ENCODE peak calls at places on chromosomes 5 and 9, in ten cellular contexts. U, B, Q, K, L, J, I, R, G and X are unnamed samples.

GRCh38 chr5:158709279-158709678 is 390.4 kb downstream of the EBF1 start:
- DNase-seq in G (no peak), J (no peak), I (no peak), L (no peak), K (no peak), Q (no peak), R (no peak), U (no peak), B (no peak), X (no peak)

GRCh38 chr5:161546463-161547301 is at the start of gene GABRB2:
- DNase-seq in B (peak), Q (peak), G (peak), J (no peak), L (peak), R (no peak), U (peak), K (no peak), I (no peak), X (no peak)

GRCh38 chr5:148932355-148932935 is 106.0 kb downstream of the ADRB2 start:
- DNase-seq in G (no peak), U (no peak), K (no peak), B (no peak), I (no peak), R (no peak), L (no peak), J (no peak), Q (no peak), X (no peak)

GRCh38 chr5:170082701-170083100 is 23.0 kb upstream of the FOXI1 start:
- DNase-seq in B (no peak), J (no peak), R (no peak), U (no peak), I (no peak), G (no peak), L (no peak), K (no peak), Q (no peak), X (no peak)

GRCh38 chr5:68661237-68661636 is 432.6 kb upstream of the SLC30A5 start:
- DNase-seq in K (no peak), B (no peak), Q (no peak), I (no peak), G (no peak), L (peak), U (peak), R (no peak), J (no peak), X (no peak)

GRCh38 chr5:142360607-142361120 is 35.8 kb upstream of the SPRY4 start:
- DNase-seq in I (peak), R (no peak), Q (no peak), G (peak), L (peak), U (no peak), J (no peak), K (peak), B (no peak), X (no peak)

GRCh38 chr5:53613036-53613435 is 52.6 kb downstream of the NDUFS4 start:
- DNase-seq in R (no peak), K (no peak), I (no peak), B (no peak), L (no peak), J (no peak), U (no peak), G (no peak), Q (no peak), X (no peak)

GRCh38 chr9:118967901-118968300 is 401.3 kb downstream of the BRINP1 start:
- DNase-seq in I (no peak), L (no peak), K (no peak), Q (no peak), R (no peak), U (no peak), J (no peak), G (no peak), B (no peak), X (no peak)

GRCh38 chr5:109681763-109682162 is 8.0 kb upstream of the MAN2A1 start:
- DNase-seq in B (no peak), U (no peak), K (no peak), L (no peak), J (no peak), Q (no peak), R (no peak), I (no peak), G (no peak), X (no peak)

GRCh38 chr5:30539004-30539634 is 654.4 kb upstream of the CDH6 start:
- DNase-seq in U (no peak), K (no peak), J (no peak), G (no peak), I (no peak), R (no peak), Q (no peak), B (peak), L (no peak), X (no peak)

GRCh38 chr5:178940569-178941360 is at the start of gene ZNF454:
- DNase-seq in R (peak), L (no peak), K (no peak), J (peak), G (peak), I (no peak), U (peak), B (peak), Q (no peak), X (no peak)

GRCh38 chr9:121714075-121714705 is 62.8 kb downstream of the DAB2IP start:
- DNase-seq in I (no peak), R (no peak), Q (no peak), G (no peak), U (no peak), K (no peak), L (no peak), B (no peak), J (no peak), X (no peak)

GRCh38 chr9:18071651-18072060 is 402.3 kb upstream of the ADAMTSL1 start:
- DNase-seq in I (no peak), J (no peak), G (no peak), R (no peak), B (no peak), K (no peak), U (no peak), Q (no peak), L (no peak), X (no peak)

GRCh38 chr5:23208959-23209431 is 298.4 kb upstream of the PRDM9 start:
- DNase-seq in K (peak), B (no peak), R (no peak), J (no peak), I (no peak), Q (peak), L (peak), G (no peak), U (no peak), X (peak)

GRCh38 chr5:73032635-73033034 is 76.8 kb downstream of the FCHO2 start:
- DNase-seq in L (no peak), K (no peak), R (no peak), Q (no peak), G (no peak), U (no peak), J (no peak), I (no peak), B (no peak), X (no peak)

GRCh38 chr9:105157178-105157583 is 87.3 kb upstream of the SLC44A1 start:
- DNase-seq in K (no peak), I (peak), R (no peak), B (peak), Q (no peak), L (peak), U (peak), J (peak), G (peak), X (no peak)

GRCh38 chr5:132226516-132227234 is 978 bp downstream of the P4HA2 start:
- DNase-seq in I (no peak), R (no peak), U (peak), K (no peak), B (peak), L (no peak), G (no peak), J (peak), Q (no peak), X (no peak)

GRCh38 chr9:81661339-81661738 is 28.0 kb downstream of the TLE1 start:
- DNase-seq in L (no peak), I (no peak), B (no peak), R (no peak), J (no peak), G (no peak), K (no peak), Q (no peak), U (peak), X (peak)

GRCh38 chr5:82540301-82540700 is 262.1 kb upstream of the RPS23 start:
- DNase-seq in J (no peak), L (no peak), B (no peak), Q (no peak), U (no peak), I (no peak), K (no peak), G (no peak), R (no peak), X (no peak)

DNA sequence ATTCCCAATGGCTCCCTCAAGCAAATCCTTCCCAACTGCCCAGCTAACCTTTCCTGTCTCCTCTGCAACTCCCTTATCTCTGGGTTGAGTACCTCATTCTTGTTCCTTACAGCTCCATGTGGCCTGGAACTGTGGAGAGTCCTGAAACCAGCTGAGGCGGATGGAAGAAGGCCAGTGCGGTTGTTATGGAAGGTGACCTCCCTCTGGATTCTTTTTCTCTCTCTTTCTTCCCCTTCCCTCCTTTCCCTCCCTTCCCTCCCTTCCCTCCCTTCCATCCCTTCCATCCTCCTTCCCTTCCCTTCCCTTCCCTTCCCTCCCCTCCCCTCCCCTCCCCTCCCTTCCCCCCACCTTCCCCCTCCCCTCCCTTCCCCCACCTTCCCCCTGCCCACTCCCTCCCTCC is 45.1 kb downstream of the IL31RA start:
- DNase-seq in B (no peak), G (no peak), L (no peak), I (no peak), J (no peak), U (no peak), Q (no peak), R (no peak), K (no peak), X (no peak)
- TF ChIP-seq POLR2AphosphoS5 in B (no peak), G (no peak), L (no peak), I (no peak), J (no peak), U (no peak), Q (no peak), R (no peak), K (no peak), X (no peak)

GRCh38 chr5:124662261-124662781 is 84.1 kb downstream of the ZNF608 start:
- DNase-seq in U (peak), Q (no peak), B (no peak), R (no peak), G (peak), L (no peak), J (no peak), K (no peak), I (peak), X (no peak)

GRCh38 chr5:124659798-124660197 is 86.6 kb downstream of the ZNF608 start:
- DNase-seq in J (no peak), U (no peak), Q (no peak), B (no peak), K (no peak), I (no peak), R (no peak), L (no peak), G (no peak), X (no peak)

GRCh38 chr5:124663101-124663506 is 83.3 kb downstream of the ZNF608 start:
- DNase-seq in K (no peak), U (no peak), R (no peak), Q (no peak), G (no peak), J (no peak), I (no peak), B (no peak), L (peak), X (no peak)

GRCh38 chr5:124660229-124661093 is 86.0 kb downstream of the ZNF608 start:
- DNase-seq in U (no peak), G (no peak), I (no peak), L (no peak), K (no peak), R (peak), J (no peak), B (peak), Q (no peak), X (no peak)

DNA sequence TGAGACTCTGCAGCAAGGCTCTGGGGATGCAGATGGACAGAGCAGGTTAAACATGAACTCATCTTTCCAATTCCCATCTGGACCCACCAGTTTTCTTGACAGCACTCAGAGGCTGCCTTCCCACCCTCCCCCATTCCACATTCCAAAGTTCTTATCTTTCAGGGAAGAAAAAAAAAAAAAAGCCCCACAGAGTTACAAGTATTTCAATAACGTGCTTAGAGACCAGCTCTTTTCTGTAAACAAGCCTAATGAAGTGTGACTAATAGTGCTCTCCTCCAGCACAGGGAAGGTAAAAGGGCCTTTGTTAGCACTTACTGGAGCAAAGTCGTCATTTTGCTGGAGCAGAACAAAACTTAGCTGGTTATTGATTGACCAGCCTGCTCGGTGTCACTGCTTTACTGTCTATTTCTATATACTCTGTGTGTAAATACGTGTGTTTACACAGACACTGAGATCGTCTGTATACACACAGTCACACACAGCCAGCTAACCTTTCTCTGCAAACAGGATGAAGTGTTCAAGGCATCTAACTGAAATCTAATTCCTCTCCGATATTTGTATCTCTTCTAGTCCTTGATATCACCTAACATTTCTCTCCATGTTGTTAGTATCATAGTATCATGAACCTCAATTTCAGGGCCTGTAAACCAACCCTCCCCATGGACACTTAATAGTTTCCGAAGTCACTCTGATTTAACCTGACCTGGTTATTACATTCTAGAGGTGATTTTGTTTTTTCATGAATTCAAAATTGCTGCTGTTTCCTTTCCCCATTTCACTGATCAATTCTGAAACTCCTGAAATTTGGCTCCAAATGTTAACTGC is 84.9 kb downstream of the ZNF608 start:
- DNase-seq in K (no peak), Q (no peak), U (no peak), I (peak), G (peak), B (peak), L (peak), J (no peak), R (no peak), X (no peak)
- H3K4me3 ChIP-seq in K (peak), Q (no peak), U (no peak), I (peak), G (no peak), B (no peak), L (peak), J (no peak), R (no peak), X (no peak)

DNA sequence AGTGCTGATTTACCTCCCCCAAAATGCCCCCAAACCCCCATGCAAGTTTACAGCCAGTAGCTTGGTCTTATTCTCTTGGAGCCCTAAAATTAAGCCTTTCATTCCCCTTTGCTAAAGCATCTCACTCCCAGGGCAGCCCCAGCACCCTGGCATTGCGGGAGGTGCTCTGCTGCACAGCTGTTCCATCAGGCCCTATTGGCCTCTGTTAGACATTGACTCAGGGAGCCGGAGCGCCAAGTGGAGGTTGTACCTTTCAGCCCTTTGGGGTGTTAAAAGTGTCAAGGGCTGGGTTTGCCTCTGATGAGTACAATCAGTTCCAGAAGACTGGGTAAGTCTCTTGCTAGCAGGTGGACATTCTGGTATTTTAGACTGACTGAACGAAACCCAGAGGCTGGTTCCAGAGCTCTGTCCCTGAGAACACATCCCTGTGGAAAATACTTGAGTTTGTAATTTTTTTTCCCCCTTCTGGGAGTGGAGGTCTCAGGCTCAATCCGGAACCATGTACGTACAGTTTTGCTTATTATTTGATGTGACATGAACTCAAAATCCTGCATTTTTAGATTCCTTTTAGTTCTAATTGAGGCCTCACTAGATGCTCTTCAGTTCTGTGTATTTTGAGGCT is 102.4 kb downstream of the UBE2R2 start:
- DNase-seq in G (no peak), B (no peak), J (no peak), U (no peak), Q (no peak), L (no peak), I (no peak), K (no peak), R (no peak), X (no peak)
- TF ChIP-seq POLR2AphosphoS5 in G (no peak), B (no peak), J (no peak), U (no peak), Q (no peak), L (no peak), I (no peak), K (no peak), R (no peak), X (no peak)

GRCh38 chr5:172610643-172611042 is 30.4 kb upstream of the NEURL1B start:
- DNase-seq in I (no peak), B (no peak), K (no peak), L (no peak), G (no peak), R (no peak), Q (no peak), U (no peak), J (no peak), X (no peak)
- H3K4me3 ChIP-seq in I (no peak), B (no peak), K (no peak), L (no peak), G (no peak), R (no peak), Q (no peak), U (no peak), J (no peak), X (no peak)

GRCh38 chr9:128820665-128821583 is 2.6 kb downstream of the ENDOG start:
- DNase-seq in J (no peak), B (no peak), I (no peak), Q (no peak), K (no peak), L (no peak), R (no peak), U (no peak), G (no peak), X (no peak)

GRCh38 chr9:128819716-128820664 is 1.7 kb downstream of the ENDOG start:
- DNase-seq in K (no peak), B (no peak), U (peak), Q (no peak), R (no peak), J (no peak), G (no peak), L (no peak), I (no peak), X (peak)

GRCh38 chr9:128818099-128818838 is at the start of gene ENDOG:
- DNase-seq in R (peak), K (peak), L (peak), B (peak), G (peak), Q (peak), I (peak), J (peak), U (peak), X (peak)

GRCh38 chr9:128821584-128822406 is 3.5 kb downstream of the ENDOG start:
- DNase-seq in B (no peak), G (no peak), U (no peak), Q (no peak), J (no peak), K (no peak), L (no peak), R (no peak), I (no peak), X (no peak)

DNA sequence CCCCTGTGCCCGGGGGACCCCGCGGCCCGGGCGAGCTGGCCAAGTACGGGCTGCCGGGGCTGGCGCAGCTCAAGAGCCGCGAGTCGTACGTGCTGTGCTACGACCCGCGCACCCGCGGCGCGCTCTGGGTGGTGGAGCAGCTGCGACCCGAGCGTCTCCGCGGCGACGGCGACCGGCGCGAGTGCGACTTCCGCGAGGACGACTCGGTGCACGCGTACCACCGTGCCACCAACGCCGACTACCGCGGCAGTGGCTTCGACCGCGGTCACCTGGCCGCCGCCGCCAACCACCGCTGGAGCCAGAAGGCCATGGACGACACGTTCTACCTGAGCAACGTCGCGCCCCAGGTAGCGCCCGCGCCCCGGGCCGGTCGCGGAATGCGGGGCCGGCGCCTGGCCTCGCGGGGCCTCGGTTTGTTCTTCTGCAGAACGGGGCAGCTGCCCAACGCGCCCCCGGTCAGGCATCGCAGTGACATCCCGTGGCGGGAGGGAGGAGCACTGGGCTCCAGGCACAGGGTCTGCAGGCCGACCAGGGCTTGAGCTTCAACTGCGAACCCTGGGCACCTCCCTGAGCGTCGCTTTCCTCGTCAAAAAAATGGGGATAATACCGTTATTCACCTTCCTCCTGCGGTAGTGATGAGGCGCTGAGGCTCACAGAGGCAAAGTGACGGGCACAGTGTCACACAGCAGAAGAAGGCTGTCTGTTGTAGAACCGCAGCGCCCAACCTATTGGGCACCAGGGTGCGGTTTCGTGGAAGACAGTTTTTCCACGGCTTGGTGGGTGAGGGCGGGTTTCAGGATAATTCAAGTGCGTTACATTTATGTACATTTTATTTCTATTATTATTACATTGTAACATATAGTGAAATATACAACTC is 777 bp downstream of the ENDOG start:
- DNase-seq in B (peak), G (peak), U (peak), J (peak), L (no peak), K (no peak), R (no peak), I (no peak), Q (no peak), X (no peak)
- TF ChIP-seq POLR2AphosphoS5 in B (no peak), G (no peak), U (no peak), J (peak), L (no peak), K (no peak), R (no peak), I (no peak), Q (no peak), X (no peak)

DNA sequence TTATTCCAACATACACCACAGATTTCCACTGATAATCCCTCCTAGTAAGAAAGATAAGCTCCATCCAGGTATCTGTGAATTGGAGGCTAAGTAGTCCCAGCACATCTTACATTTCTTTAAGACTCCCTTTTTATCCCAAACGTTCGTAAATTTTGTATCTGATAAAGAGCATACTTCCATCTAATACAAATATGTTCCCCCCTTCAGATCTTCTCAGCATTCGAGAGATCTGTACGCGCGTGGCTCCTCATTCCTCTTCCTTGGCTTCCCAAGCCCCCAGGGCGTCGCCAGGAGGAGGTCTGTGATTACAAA is 20.0 kb downstream of the CDKN2A start:
- DNase-seq in B (no peak), K (no peak), J (no peak), R (no peak), U (no peak), G (peak), L (no peak), I (no peak), Q (no peak), X (no peak)
- H3K4me3 ChIP-seq in B (no peak), K (no peak), J (peak), R (peak), U (no peak), G (no peak), L (peak), I (peak), Q (peak), X (peak)

GRCh38 chr9:85630676-85631075 is 111.1 kb downstream of the AGTPBP1 start:
- DNase-seq in K (no peak), R (no peak), U (no peak), Q (no peak), L (no peak), I (no peak), B (no peak), G (no peak), J (no peak), X (no peak)
- TF ChIP-seq POLR2AphosphoS5 in K (no peak), R (no peak), U (no peak), Q (no peak), L (no peak), I (no peak), B (no peak), G (no peak), J (no peak), X (no peak)